ENCODE peak calls at places on chromosome 4, in five cellular contexts. O is T-helper 2 cell, U is HTR-8/SVneo, I is fibroblast of the conjunctiva, E is mesendoderm. A is an unnamed sample.

GRCh38 chr4:15776871-15777648 is 1.1 kb upstream of the CD38 start:
- DNase-seq in O (no peak), U (no peak), I (no peak), E (no peak), A (no peak)

GRCh38 chr4:88029556-88029955 is 22.1 kb downstream of the PKD2 start:
- DNase-seq in O (no peak), U (no peak), I (no peak), E (no peak), A (no peak)

GRCh38 chr4:8841678-8842268 is 29.9 kb downstream of the HMX1 start:
- DNase-seq in O (no peak), U (no peak), I (no peak), E (no peak), A (no peak)

GRCh38 chr4:47263721-47264120 is 199.8 kb downstream of the COMMD8 start:
- DNase-seq in O (no peak), U (no peak), I (no peak), E (no peak), A (no peak)

GRCh38 chr4:52028970-52029369 is 8.8 kb upstream of the LRRC66 start:
- DNase-seq in O (no peak), U (no peak), I (peak), E (no peak), A (no peak)

GRCh38 chr4:87848622-87849351 is 16.0 kb downstream of the MEPE start:
- DNase-seq in O (peak), U (no peak), I (peak), E (peak), A (peak)

GRCh38 chr4:26055855-26056254 is 141.8 kb downstream of the SMIM20 start:
- DNase-seq in O (no peak), U (no peak), I (no peak), E (no peak), A (no peak)

GRCh38 chr4:77818667-77819408 is at the start of gene CNOT6L:
- DNase-seq in O (peak), U (no peak), I (no peak), E (peak), A (no peak)

GRCh38 chr4:89254847-89255246 is 52.8 kb downstream of the GPRIN3 start:
- DNase-seq in O (peak), U (peak), I (no peak), E (peak), A (no peak)

GRCh38 chr4:72366601-72367000 is 202.4 kb downstream of the ADAMTS3 start:
- DNase-seq in O (no peak), U (no peak), I (no peak), E (no peak), A (no peak)

GRCh38 chr4:82905205-82905604 is 4.7 kb downstream of the THAP9 start:
- DNase-seq in O (peak), U (no peak), I (no peak), E (no peak), A (no peak)

GRCh38 chr4:154332681-154333421 is 158.7 kb downstream of the DCHS2 start:
- DNase-seq in O (peak), U (no peak), I (no peak), E (peak), A (no peak)

GRCh38 chr4:169063441-169063840 is 53.4 kb upstream of the CBR4 start:
- DNase-seq in O (no peak), U (no peak), I (no peak), E (no peak), A (no peak)

GRCh38 chr4:139786494-139787354 is 121.1 kb downstream of the MGST2 start:
- DNase-seq in O (no peak), U (no peak), I (no peak), E (no peak), A (no peak)

GRCh38 chr4:163492951-163493504 is 1.5 kb upstream of the TMA16 start:
- DNase-seq in O (no peak), U (no peak), I (no peak), E (peak), A (no peak)

GRCh38 chr4:128846063-128846462 is 36.6 kb downstream of the JADE1 start:
- DNase-seq in O (no peak), U (no peak), I (no peak), E (no peak), A (no peak)

GRCh38 chr4:2948895-2949781 is 14.1 kb downstream of the NOP14 start:
- DNase-seq in O (no peak), U (no peak), I (no peak), E (peak), A (no peak)